ENCODE peak calls at places on chromosomes 5 and 9, in six cellular contexts. U is GM12864; L is CD8-positive, alpha-beta T cell; E is RWPE1; R is CD4-positive, alpha-beta T cell; A is astrocyte of the cerebellum. X is an unnamed sample.

GRCh38 chr9:134378901-134379338 is 52.7 kb downstream of the RXRA start:
- DNase-seq in E (peak; percentile 91), A (no peak), U (no peak), R (no peak), L (no peak), X (no peak)

GRCh38 chr5:180366303-180366702 is 13.2 kb upstream of the GFPT2 start:
- DNase-seq in U (no peak), E (no peak), L (no peak), A (no peak), R (no peak), X (no peak)

GRCh38 chr5:65050140-65050539 is 281.4 kb downstream of the CWC27 start:
- DNase-seq in E (no peak), A (no peak), L (no peak), U (no peak), R (no peak), X (no peak)

GRCh38 chr9:35812025-35812602 is at the start of gene SPAG8:
- DNase-seq in A (peak; percentile 88), R (peak; percentile 93), U (peak; percentile 96), L (peak; percentile 93), E (peak; percentile 93), X (peak; percentile 67)

GRCh38 chr5:39076757-39077475 is 2.7 kb upstream of the RICTOR start:
- DNase-seq in L (no peak), E (peak; percentile 55), A (no peak), R (no peak), U (no peak), X (no peak)

GRCh38 chr5:146081685-146082084 is 23.7 kb downstream of the PLAC8L1 start:
- DNase-seq in L (no peak), A (no peak), E (no peak), U (no peak), R (no peak), X (no peak)

GRCh38 chr9:90038778-90039177 is 434.0 kb downstream of the GADD45G start:
- DNase-seq in E (no peak), U (no peak), A (peak; percentile 29), R (no peak), L (no peak), X (no peak)

GRCh38 chr5:33198816-33199215 is 241.9 kb upstream of the TARS1 start:
- DNase-seq in E (no peak), L (no peak), U (no peak), R (no peak), A (no peak), X (no peak)

GRCh38 chr5:67246108-67246507 is 49.5 kb upstream of the CD180 start:
- DNase-seq in U (peak; percentile 50), E (peak; percentile 55), A (peak; percentile 92), L (no peak), R (no peak), X (no peak)

GRCh38 chr5:154646841-154647759 is 108.1 kb upstream of the LARP1 start:
- DNase-seq in L (peak; percentile 66), U (no peak), A (no peak), R (no peak), E (no peak), X (no peak)

GRCh38 chr9:90025816-90026215 is 421.0 kb downstream of the GADD45G start:
- DNase-seq in L (no peak), U (no peak), E (peak; percentile 91), A (peak; percentile 12), R (no peak), X (no peak)

GRCh38 chr5:8013951-8014844 is 145.2 kb downstream of the MTRR start:
- DNase-seq in L (no peak), E (no peak), A (no peak), R (no peak), U (no peak), X (no peak)

GRCh38 chr5:59260973-59261372 is 632.6 kb downstream of the PDE4D start:
- DNase-seq in U (no peak), A (no peak), R (no peak), E (no peak), L (no peak), X (no peak)

GRCh38 chr5:59257488-59258400 is 635.8 kb downstream of the PDE4D start:
- DNase-seq in U (no peak), E (no peak), L (no peak), A (no peak), R (no peak), X (no peak)

GRCh38 chr5:59261969-59262368 is 631.6 kb downstream of the PDE4D start:
- DNase-seq in A (no peak), U (no peak), L (no peak), E (no peak), R (no peak), X (no peak)

GRCh38 chr5:59256331-59256730 is 637.2 kb downstream of the PDE4D start:
- DNase-seq in R (no peak), E (no peak), A (no peak), U (no peak), L (no peak), X (no peak)

GRCh38 chr5:59259238-59259637 is 634.3 kb downstream of the PDE4D start:
- DNase-seq in L (no peak), E (no peak), A (no peak), R (no peak), U (no peak), X (no peak)
- TF ChIP-seq CTCF in L (no peak), E (no peak), A (no peak), R (no peak), U (no peak), X (no peak)

DNA sequence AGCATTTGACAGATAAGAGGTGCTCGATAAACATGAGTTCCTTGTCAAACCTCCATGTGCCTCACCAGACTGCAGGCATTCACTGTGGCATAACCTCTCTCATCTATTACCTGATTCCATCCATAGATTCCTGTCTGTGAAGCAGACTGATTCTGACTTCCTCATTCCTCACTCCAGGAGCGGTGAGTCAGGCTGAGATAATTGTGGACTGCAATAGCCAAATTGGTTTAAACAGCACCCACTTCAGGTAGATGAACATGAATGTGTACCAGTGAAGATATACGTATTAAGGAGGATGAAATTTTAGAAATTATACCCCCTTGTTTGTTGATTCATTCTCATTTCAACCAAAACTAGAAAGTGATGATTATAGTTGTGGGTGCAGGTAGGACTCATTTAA is 391.2 kb downstream of the HINT1 start:
- DNase-seq in R (no peak), E (peak; percentile 75), A (no peak), U (no peak), L (no peak), X (no peak)
- TF ChIP-seq CTCF in R (no peak), E (no peak), A (no peak), U (no peak), L (no peak), X (no peak)

DNA sequence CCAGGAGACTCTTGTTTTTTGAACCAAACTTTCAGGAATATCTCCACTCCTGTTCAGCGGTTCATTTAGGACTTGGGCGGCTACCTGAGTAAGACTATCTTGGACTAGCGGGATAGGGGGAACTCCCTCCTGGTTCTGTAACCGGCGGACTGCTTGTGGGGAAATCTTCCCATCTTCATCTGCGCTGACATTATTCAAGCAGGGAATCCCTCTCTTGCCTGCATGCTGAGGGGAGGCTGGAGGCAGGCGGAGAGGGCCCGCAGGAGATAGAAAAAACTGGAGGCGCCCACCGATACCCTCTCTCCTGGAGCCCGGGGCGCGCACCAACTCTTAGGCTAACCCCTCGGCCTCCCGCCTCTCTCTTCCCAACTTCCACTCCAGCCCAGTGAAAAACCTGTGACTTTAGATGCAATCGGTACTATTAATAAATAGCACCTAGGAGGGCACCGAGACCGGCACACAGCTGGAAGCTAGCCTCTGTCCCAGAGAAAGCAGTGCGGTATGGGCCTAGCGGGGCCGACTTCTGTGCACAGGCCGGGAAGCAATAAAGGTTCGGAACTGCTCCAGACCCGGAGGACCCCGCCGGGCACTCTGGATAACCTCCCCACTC is 1.7 kb downstream of the EFNA5 start:
- DNase-seq in R (no peak), A (no peak), E (peak; percentile 29), L (no peak), U (no peak), X (no peak)
- TF ChIP-seq CTCF in R (no peak), A (peak; percentile 17), E (no peak), L (no peak), U (no peak), X (no peak)

GRCh38 chr9:85056203-85056572 is 386.7 kb downstream of the NTRK2 start:
- DNase-seq in L (no peak), E (no peak), A (no peak), R (no peak), U (peak; percentile 18), X (no peak)

GRCh38 chr9:85055506-85056202 is 386.1 kb downstream of the NTRK2 start:
- DNase-seq in L (no peak), R (no peak), E (no peak), A (no peak), U (no peak), X (no peak)

DNA sequence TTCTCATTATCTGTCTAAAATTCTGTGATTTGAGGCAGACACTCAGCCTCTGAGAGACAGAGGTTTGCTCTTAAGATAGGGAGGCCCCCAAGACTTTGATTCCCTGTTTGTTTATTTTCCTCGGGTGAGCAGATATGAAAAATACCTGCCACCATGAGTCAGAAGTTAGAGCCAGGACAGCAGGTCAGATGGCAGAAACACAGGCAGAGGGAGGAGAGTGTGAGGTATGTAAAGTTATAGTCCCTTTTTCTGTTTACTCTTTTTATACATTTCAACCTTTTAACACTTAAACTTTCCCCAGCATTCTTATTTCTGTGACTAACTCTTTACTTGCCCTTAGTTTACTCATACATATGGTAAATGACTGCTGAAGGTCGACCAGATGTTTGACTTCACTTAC is 383.7 kb downstream of the NTRK2 start:
- DNase-seq in E (peak; percentile 20), L (no peak), U (no peak), R (no peak), A (no peak), X (no peak)
- TF ChIP-seq CTCF in E (no peak), L (no peak), U (no peak), R (no peak), A (no peak), X (no peak)

X was measured in D721Med.